ENCODE peak calls at places on chromosome 13, in nine cellular contexts. T, H, W, B, I, Z, M, Q and P are unnamed samples.

GRCh38 chr13:95676100-95676774 is 702 bp upstream of the DNAJC3 start:
- DNase-seq in H (peak), W (peak), M (peak), T (peak), I (no peak), Z (no peak), B (no peak), Q (no peak), P (no peak)

GRCh38 chr13:20188649-20189553 is 3.8 kb downstream of the GJB2 start:
- DNase-seq in H (no peak), T (no peak), W (no peak), I (no peak), Q (no peak), Z (peak), M (no peak), B (no peak), P (no peak)

GRCh38 chr13:85091835-85092234 is 707.4 kb downstream of the SLITRK6 start:
- DNase-seq in Q (no peak), H (no peak), Z (no peak), I (no peak), W (no peak), T (no peak), B (no peak), M (no peak), P (no peak)

GRCh38 chr13:45036206-45036605 is 46.9 kb downstream of the GPALPP1 start:
- DNase-seq in I (no peak), M (no peak), H (no peak), B (no peak), Z (no peak), T (no peak), Q (no peak), W (no peak), P (no peak)

GRCh38 chr13:45943965-45944364 is 92.4 kb upstream of the SIAH3 start:
- DNase-seq in H (no peak), B (no peak), Z (no peak), Q (no peak), M (no peak), T (no peak), W (peak), I (no peak), P (no peak)

GRCh38 chr13:114102521-114103288 is 29.7 kb downstream of the RASA3 start:
- DNase-seq in B (no peak), T (no peak), I (no peak), W (no peak), Q (no peak), H (peak), M (no peak), Z (no peak), P (no peak)

GRCh38 chr13:41603917-41604316 is 146.6 kb downstream of the RGCC start:
- DNase-seq in M (no peak), T (no peak), Q (no peak), H (no peak), W (peak), B (peak), I (no peak), Z (no peak), P (no peak)

GRCh38 chr13:95204231-95204765 is 97.0 kb downstream of the ABCC4 start:
- DNase-seq in M (no peak), Z (no peak), W (no peak), H (no peak), T (no peak), B (no peak), Q (no peak), I (no peak), P (no peak)

GRCh38 chr13:98664510-98664909 is 87.6 kb upstream of the STK24 start:
- DNase-seq in H (no peak), B (no peak), T (no peak), I (no peak), Z (no peak), M (no peak), W (no peak), Q (no peak), P (no peak)

GRCh38 chr13:26230703-26231102 is 8.6 kb upstream of the RNF6 start:
- DNase-seq in M (no peak), H (no peak), W (no peak), Z (no peak), T (no peak), I (no peak), Q (no peak), B (no peak), P (no peak)

GRCh38 chr13:105979586-105979985 is 555.9 kb downstream of the EFNB2 start:
- DNase-seq in H (no peak), Q (no peak), W (peak), T (peak), M (no peak), I (no peak), Z (peak), B (no peak), P (no peak)

GRCh38 chr13:49023441-49023840 is 47.7 kb downstream of the FNDC3A start:
- DNase-seq in M (peak), I (no peak), B (no peak), Q (no peak), H (no peak), W (peak), T (no peak), Z (no peak), P (no peak)

GRCh38 chr13:41847216-41847615 is 113.7 kb downstream of the VWA8 start:
- DNase-seq in Q (no peak), H (no peak), T (no peak), I (no peak), W (peak), Z (no peak), B (no peak), M (no peak), P (no peak)

GRCh38 chr13:82963466-82963865 is 918.8 kb downstream of the SLITRK1 start:
- DNase-seq in I (no peak), Q (no peak), W (peak), Z (no peak), H (no peak), T (no peak), B (no peak), M (no peak), P (no peak)

GRCh38 chr13:103097366-103097928 is 31.2 kb upstream of the SLC10A2 start:
- DNase-seq in H (no peak), B (no peak), Q (no peak), T (no peak), Z (no peak), W (no peak), M (no peak), I (no peak), P (peak)

GRCh38 chr13:92175330-92175729 is 776.9 kb downstream of the GPC5 start:
- DNase-seq in I (peak), B (no peak), H (no peak), M (no peak), T (no peak), Q (no peak), W (peak), Z (peak), P (peak)

GRCh38 chr13:69226427-69226826 is 881.2 kb upstream of the ATXN8OS start:
- DNase-seq in B (no peak), T (no peak), I (no peak), M (no peak), H (no peak), Q (no peak), W (no peak), Z (no peak), P (no peak)

GRCh38 chr13:94454906-94455305 is 24.6 kb downstream of the DCT start:
- DNase-seq in I (no peak), Q (no peak), W (peak), T (no peak), M (no peak), H (no peak), Z (no peak), B (no peak), P (no peak)

GRCh38 chr13:48804836-48805601 is 151.3 kb downstream of the CYSLTR2 start:
- DNase-seq in Q (no peak), M (no peak), I (no peak), H (no peak), W (peak), T (no peak), Z (no peak), B (no peak), P (no peak)

GRCh38 chr13:97574926-97575325 is 141.0 kb downstream of the RAP2A start:
- DNase-seq in H (no peak), B (no peak), W (peak), M (no peak), Z (peak), T (no peak), Q (no peak), I (peak), P (no peak)

GRCh38 chr13:77952276-77952675 is 33.6 kb upstream of the EDNRB start:
- DNase-seq in Z (no peak), T (no peak), H (no peak), Q (no peak), M (no peak), W (no peak), I (no peak), B (no peak), P (no peak)